ENCODE peak calls at places on chromosomes 16 and 17, in four cellular contexts. E, U, X and Z are unnamed samples.

GRCh38 chr17:65183736-65184135 is 46.6 kb downstream of the RGS9 start:
- DNase-seq in E (no peak), U (no peak), X (no peak), Z (no peak)

GRCh38 chr17:78101542-78101941 is 27.0 kb downstream of the TMC6 start:
- DNase-seq in X (no peak), E (no peak), U (no peak), Z (no peak)

GRCh38 chr17:66438101-66438500 is 135.7 kb downstream of the PRKCA start:
- DNase-seq in U (no peak), X (no peak), E (no peak), Z (no peak)

GRCh38 chr17:62824290-62825135 is 16.4 kb upstream of the MARCHF10 start:
- DNase-seq in X (no peak), U (no peak), E (no peak), Z (no peak)

GRCh38 chr16:68400083-68400923 is 48.0 kb downstream of the SMPD3 start:
- DNase-seq in E (no peak), U (no peak), X (no peak), Z (no peak)

GRCh38 chr17:43212641-43213490 is 1.2 kb downstream of the TMEM106A start:
- DNase-seq in E (no peak), U (peak; percentile 28), X (no peak), Z (no peak)

GRCh38 chr16:84228321-84228838 is 11.4 kb downstream of the KCNG4 start:
- DNase-seq in X (no peak), E (no peak), U (no peak), Z (no peak)

GRCh38 chr16:3021449-3022207 is 1.5 kb downstream of the TNFRSF12A start:
- DNase-seq in X (no peak), U (peak; percentile 83), E (peak; percentile 50), Z (no peak)

GRCh38 chr16:12652924-12653323 is 150.8 kb downstream of the CPPED1 start:
- DNase-seq in U (no peak), E (no peak), X (no peak), Z (no peak)

GRCh38 chr17:82595893-82596292 is 52.4 kb downstream of the WDR45B start:
- DNase-seq in U (no peak), X (no peak), E (no peak), Z (no peak)

GRCh38 chr16:67115649-67116048 is 5.9 kb downstream of the PHAF1 start:
- DNase-seq in E (no peak), X (no peak), U (no peak), Z (no peak)

GRCh38 chr16:13186813-13187212 is 285.4 kb downstream of the SHISA9 start:
- DNase-seq in E (no peak), U (no peak), X (no peak), Z (no peak)

GRCh38 chr16:46883690-46884512 is at the start of gene GPT2:
- DNase-seq in X (peak; percentile 56), U (peak; percentile 83), E (peak; percentile 18), Z (peak; percentile 52)

GRCh38 chr17:76083536-76083935 is 4.6 kb downstream of the ZACN start:
- DNase-seq in U (no peak), X (no peak), E (no peak), Z (no peak)

GRCh38 chr17:34302626-34303025 is 16.6 kb upstream of the CCL8 start:
- DNase-seq in U (no peak), X (no peak), E (no peak), Z (no peak)

GRCh38 chr16:4033951-4034350 is 82.3 kb downstream of the ADCY9 start:
- DNase-seq in E (no peak), U (no peak), X (no peak), Z (no peak)

GRCh38 chr16:85306071-85306792 is 194.0 kb upstream of the CIBAR2 start:
- DNase-seq in U (peak; percentile 88), E (peak; percentile 49), X (no peak), Z (no peak)

GRCh38 chr17:44200478-44201155 is 933 bp upstream of the ATXN7L3 start:
- DNase-seq in U (no peak), X (no peak), E (no peak), Z (no peak)

GRCh38 chr17:45225964-45226530 is 4.4 kb downstream of the FMNL1 start:
- DNase-seq in U (peak; percentile 94), X (no peak), E (peak; percentile 84), Z (no peak)

GRCh38 chr16:89565506-89566372 is 5.3 kb downstream of the RPL13 start:
- DNase-seq in X (no peak), U (peak; percentile 57), E (peak; percentile 16), Z (no peak)

GRCh38 chr17:57911834-57912673 is 43.2 kb downstream of the CUEDC1 start:
- DNase-seq in U (no peak), E (no peak), X (peak; percentile 64), Z (no peak)

GRCh38 chr17:13310858-13311257 is 290.9 kb downstream of the HS3ST3A1 start:
- DNase-seq in U (no peak), X (no peak), E (no peak), Z (no peak)

GRCh38 chr17:14156689-14157088 is 80.0 kb downstream of the CDRT15 start:
- DNase-seq in E (no peak), U (no peak), X (no peak), Z (no peak)

GRCh38 chr17:68450801-68451200 is 6.5 kb downstream of the WIPI1 start:
- DNase-seq in U (no peak), X (no peak), E (no peak), Z (no peak)

GRCh38 chr17:19448341-19449268 is 37.6 kb downstream of the RNF112 start:
- DNase-seq in U (no peak), E (no peak), X (no peak), Z (no peak)

GRCh38 chr17:71975331-71975801 is 145.5 kb upstream of the SOX9 start:
- DNase-seq in X (no peak), E (no peak), U (no peak), Z (no peak)

GRCh38 chr17:20159406-20160075 is 150.4 kb downstream of the SPECC1 start:
- DNase-seq in E (no peak), X (no peak), U (no peak), Z (no peak)

GRCh38 chr16:89071686-89072182 is 21.9 kb upstream of the ACSF3 start:
- DNase-seq in X (no peak), E (no peak), U (no peak), Z (no peak)